ENCODE peak calls at places on chromosomes 13 and 19, in six cellular contexts. Y, U, I, L, Z and T are unnamed samples.
A peak's percentile ranks its signal among the peaks of the same experiment; 100 is the strongest.

GRCh38 chr19:49741210-49741844 is 21.8 kb downstream of the TSKS start:
- DNase-seq in Y (no peak), U (no peak), I (peak; percentile 28), L (no peak), Z (no peak), T (no peak)

GRCh38 chr13:69683921-69684663 is 423.5 kb upstream of the ATXN8OS start:
- DNase-seq in Y (no peak), U (no peak), I (no peak), L (no peak), Z (no peak), T (no peak)

GRCh38 chr13:64697226-64697625 is 2532.9 kb downstream of the PCDH9 start:
- DNase-seq in Y (no peak), U (no peak), I (no peak), L (no peak), Z (peak; percentile 58), T (peak; percentile 36)

GRCh38 chr13:113645329-113645728 is 12.7 kb downstream of the ATP4B start:
- DNase-seq in Y (no peak), U (no peak), I (no peak), L (no peak), Z (no peak), T (no peak)

GRCh38 chr19:45114116-45114515 is 21.1 kb downstream of the PPP1R37 start:
- DNase-seq in Y (no peak), U (no peak), I (no peak), L (no peak), Z (no peak), T (no peak)

GRCh38 chr19:49129238-49129583 is 9.9 kb downstream of the PPFIA3 start:
- DNase-seq in Y (no peak), U (no peak), I (no peak), L (peak; percentile 74), Z (no peak), T (no peak)

GRCh38 chr13:25807562-25807961 is 244.3 kb downstream of the SHISA2 start:
- DNase-seq in Y (no peak), U (no peak), I (no peak), L (no peak), Z (no peak), T (no peak)

GRCh38 chr13:74795526-74795925 is 661.3 kb upstream of the KLF12 start:
- DNase-seq in Y (no peak), U (no peak), I (no peak), L (no peak), Z (no peak), T (no peak)

GRCh38 chr19:49871349-49871985 is 4.1 kb upstream of the PNKP start:
- DNase-seq in Y (no peak), U (no peak), I (no peak), L (no peak), Z (no peak), T (no peak)

GRCh38 chr13:61170791-61171330 is 244.8 kb downstream of the PCDH20 start:
- DNase-seq in Y (no peak), U (no peak), I (no peak), L (no peak), Z (no peak), T (no peak)

GRCh38 chr13:97422118-97423054 is 11.6 kb upstream of the RAP2A start:
- DNase-seq in Y (no peak), U (no peak), I (no peak), L (no peak), Z (no peak), T (no peak)

GRCh38 chr19:11767633-11768133 is 883 bp downstream of the ZNF441 start:
- DNase-seq in Y (peak; percentile 16), U (no peak), I (peak; percentile 37), L (no peak), Z (peak; percentile 40), T (peak; percentile 42)

GRCh38 chr13:46543307-46543706 is 9.7 kb upstream of the LRCH1 start:
- DNase-seq in Y (no peak), U (no peak), I (no peak), L (no peak), Z (no peak), T (no peak)

GRCh38 chr13:47239025-47239424 is 342.2 kb upstream of the HTR2A start:
- DNase-seq in Y (no peak), U (no peak), I (no peak), L (no peak), Z (no peak), T (no peak)

GRCh38 chr19:7982651-7983099 is 22.8 kb downstream of the ELAVL1 start:
- DNase-seq in Y (no peak), U (no peak), I (no peak), L (no peak), Z (no peak), T (no peak)

GRCh38 chr13:53336441-53337160 is 308.0 kb downstream of the OLFM4 start:
- DNase-seq in Y (no peak), U (no peak), I (no peak), L (no peak), Z (no peak), T (no peak)

GRCh38 chr19:39301562-39301961 is 5.4 kb downstream of the IFNL1 start:
- DNase-seq in Y (no peak), U (no peak), I (no peak), L (no peak), Z (no peak), T (no peak)

GRCh38 chr13:50650936-50651638 is 192.4 kb downstream of the DLEU7 start:
- DNase-seq in Y (no peak), U (no peak), I (peak; percentile 46), L (no peak), Z (no peak), T (no peak)

GRCh38 chr13:109785141-109785891 is 1.1 kb downstream of the IRS2 start:
- DNase-seq in Y (no peak), U (peak; percentile 71), I (peak; percentile 57), L (peak; percentile 52), Z (peak; percentile 68), T (peak; percentile 68)

GRCh38 chr19:37986048-37986750 is 79.2 kb downstream of the SIPA1L3 start:
- DNase-seq in Y (no peak), U (no peak), I (no peak), L (no peak), Z (no peak), T (no peak)

GRCh38 chr13:26697069-26697955 is 63.3 kb downstream of the GPR12 start:
- DNase-seq in Y (no peak), U (no peak), I (no peak), L (no peak), Z (no peak), T (no peak)

GRCh38 chr19:13057147-13057572 is 45.5 kb downstream of the LYL1 start:
- DNase-seq in Y (no peak), U (no peak), I (no peak), L (no peak), Z (no peak), T (no peak)
- TF ChIP-seq CTCF in Y (no peak), U (no peak), I (no peak), L (no peak), Z (no peak), T (no peak)

GRCh38 chr13:24269803-24270202 is 39.6 kb upstream of the C1QTNF9 start:
- DNase-seq in Y (no peak), U (no peak), I (peak; percentile 60), L (no peak), Z (no peak), T (no peak)

GRCh38 chr13:24271611-24272451 is 37.5 kb upstream of the C1QTNF9 start:
- DNase-seq in Y (peak; percentile 74), U (no peak), I (peak; percentile 76), L (no peak), Z (peak; percentile 87), T (peak; percentile 81)

GRCh38 chr13:24271231-24271610 is 38.2 kb upstream of the C1QTNF9 start:
- DNase-seq in Y (no peak), U (no peak), I (no peak), L (no peak), Z (no peak), T (no peak)

GRCh38 chr13:24272452-24273161 is 36.8 kb upstream of the C1QTNF9 start:
- DNase-seq in Y (no peak), U (no peak), I (no peak), L (no peak), Z (no peak), T (no peak)

DNA sequence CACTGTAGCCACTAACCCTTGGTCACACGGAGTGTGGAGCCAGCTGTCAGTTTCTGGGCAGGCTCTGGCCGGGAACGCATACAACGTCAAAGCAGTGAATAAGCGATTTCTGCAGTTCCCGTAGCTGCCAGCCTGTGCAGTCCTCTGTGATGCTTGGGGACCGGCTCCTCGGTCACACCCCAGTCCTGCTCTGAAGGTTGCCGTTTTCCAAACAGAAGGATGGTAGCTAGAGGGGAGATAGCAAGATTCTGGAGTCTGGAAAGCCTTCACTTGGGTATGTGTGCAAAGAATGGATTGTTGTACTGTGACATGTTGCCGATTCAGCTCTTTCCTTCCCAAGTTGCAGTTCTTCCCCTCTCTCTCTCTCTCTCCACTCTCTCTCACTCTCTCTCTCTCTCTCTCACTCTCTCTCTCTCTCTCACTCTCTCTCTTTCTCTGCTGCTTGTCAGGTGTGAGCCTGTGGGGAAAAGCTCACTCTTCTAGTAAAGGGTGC is 38.7 kb upstream of the C1QTNF9 start:
- DNase-seq in Y (peak; percentile 51), U (no peak), I (peak; percentile 47), L (no peak), Z (peak; percentile 54), T (peak; percentile 47)
- TF ChIP-seq CTCF in Y (no peak), U (no peak), I (no peak), L (no peak), Z (no peak), T (no peak)

DNA sequence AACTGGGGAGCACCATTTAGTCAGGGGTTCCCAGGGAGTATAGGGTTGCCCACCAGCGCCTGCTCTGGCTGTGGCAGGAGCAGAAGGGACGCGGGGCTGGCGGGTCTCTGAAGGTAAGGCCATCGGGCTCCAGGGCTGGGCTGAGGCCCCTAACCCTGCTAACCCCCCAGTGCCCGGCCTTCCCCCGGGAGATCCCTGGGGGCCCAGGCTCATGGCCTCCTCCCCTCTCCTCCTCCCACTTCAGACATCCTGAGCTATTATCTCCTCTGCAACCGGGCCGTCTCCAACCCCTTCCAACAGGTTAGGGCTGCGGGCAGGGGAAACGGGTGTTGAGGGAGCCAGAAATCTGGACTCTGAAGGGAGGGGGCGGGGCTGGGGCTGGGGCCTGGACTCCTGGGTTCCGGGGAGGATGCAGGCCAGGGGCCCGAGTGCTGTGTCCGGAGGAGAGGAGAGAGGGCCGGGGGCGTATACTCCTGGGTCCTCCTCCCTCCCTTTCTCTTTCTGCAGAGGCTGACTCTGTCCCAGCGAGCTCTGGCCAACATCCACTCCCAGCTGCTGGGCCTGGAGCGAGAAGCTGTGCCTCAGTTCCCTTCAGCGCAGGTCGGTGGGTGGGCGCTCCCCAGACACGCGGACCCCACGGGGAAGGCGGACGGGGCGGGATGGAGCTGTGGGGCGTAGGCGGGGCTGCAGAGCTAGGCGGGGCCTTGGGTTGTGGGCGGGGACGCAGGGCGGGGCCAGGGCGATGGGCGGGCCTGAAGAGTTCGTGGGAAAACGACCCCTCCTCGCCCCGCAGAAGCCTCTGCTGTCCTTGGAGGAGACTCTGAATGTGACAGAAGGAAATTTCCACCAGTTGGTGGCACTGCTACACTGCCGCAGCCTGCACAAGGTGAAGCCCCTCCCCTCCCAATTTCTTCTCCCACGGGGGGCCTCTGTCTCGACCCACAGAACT is 15.3 kb downstream of the TTYH1 start:
- DNase-seq in Y (no peak), U (peak; percentile 85), I (no peak), L (peak; percentile 81), Z (peak; percentile 46), T (peak; percentile 40)
- TF ChIP-seq CTCF in Y (peak; percentile 20), U (peak; percentile 64), I (no peak), L (no peak), Z (no peak), T (no peak)

GRCh38 chr13:30111810-30112209 is 195.5 kb downstream of the KATNAL1 start:
- DNase-seq in Y (no peak), U (no peak), I (no peak), L (peak; percentile 31), Z (no peak), T (no peak)
- TF ChIP-seq CTCF in Y (peak; percentile 72), U (peak; percentile 23), I (peak; percentile 39), L (peak; percentile 15), Z (peak; percentile 37), T (peak; percentile 27)

GRCh38 chr13:76019421-76020044 is 383.4 kb downstream of the LMO7 start:
- DNase-seq in Y (peak; percentile 22), U (no peak), I (no peak), L (peak; percentile 74), Z (no peak), T (no peak)
- TF ChIP-seq CTCF in Y (peak; percentile 65), U (no peak), I (no peak), L (peak; percentile 1), Z (peak; percentile 37), T (peak; percentile 14)